ENCODE peak calls at places on chromosomes 3 and 15, in ten cellular contexts. N is activated gamma-delta T cell treated with Interleukin-2 at 50 U/mL for 16 hours; O is lower lobe of right lung; S is iris pigment epithelial cell; Q is SW480; E is T-helper 2 cell; X is activated naive CD4-positive, alpha-beta T cell; F is substantia nigra; W is IMR-90; B is stimulated activated CD8-positive, alpha-beta memory T cell treated with anti-CD3 and anti-CD28 coated beads, Interleukin-4, amount 100 ng/mL, for 1 hour. K is an unnamed sample.

GRCh38 chr3:126064627-126065258 is 19.2 kb downstream of the SLC41A3 start:
- DNase-seq in N (no peak), O (peak), S (no peak), Q (no peak), E (no peak), X (no peak), F (no peak), W (no peak), B (no peak), K (no peak)

GRCh38 chr15:71199384-71200351 is 84.4 kb downstream of the THSD4 start:
- DNase-seq in N (no peak), O (no peak), S (peak), Q (no peak), E (peak), X (no peak), F (no peak), W (peak), B (no peak), K (no peak)

GRCh38 chr15:96340611-96341464 is 10.3 kb downstream of the NR2F2 start:
- DNase-seq in N (no peak), O (peak), S (peak), Q (peak), E (no peak), X (no peak), F (no peak), W (peak), B (no peak), K (peak)

GRCh38 chr3:159791336-159791735 is 197.3 kb upstream of the IL12A start:
- DNase-seq in N (no peak), O (no peak), S (no peak), Q (no peak), E (no peak), X (no peak), F (no peak), W (no peak), B (no peak), K (no peak)

GRCh38 chr3:72465853-72466252 is 382.4 kb downstream of the SHQ1 start:
- DNase-seq in N (no peak), O (no peak), S (no peak), Q (no peak), E (no peak), X (no peak), F (no peak), W (no peak), B (no peak), K (no peak)

GRCh38 chr3:155548194-155548593 is 196.7 kb downstream of the PLCH1 start:
- DNase-seq in N (no peak), O (no peak), S (peak), Q (peak), E (peak), X (no peak), F (no peak), W (no peak), B (no peak), K (no peak)

GRCh38 chr3:69542265-69543079 is 156.6 kb upstream of the FRMD4B start:
- DNase-seq in N (no peak), O (peak), S (no peak), Q (no peak), E (no peak), X (no peak), F (peak), W (no peak), B (no peak), K (no peak)

GRCh38 chr15:63379492-63380150 is 2.0 kb downstream of the CA12 start:
- DNase-seq in N (no peak), O (no peak), S (no peak), Q (no peak), E (no peak), X (no peak), F (no peak), W (no peak), B (no peak), K (no peak)

GRCh38 chr3:187740446-187741399 is 4.5 kb downstream of the BCL6 start:
- DNase-seq in N (peak), O (peak), S (peak), Q (peak), E (peak), X (peak), F (peak), W (peak), B (peak), K (peak)

GRCh38 chr15:83764201-83764839 is 110.4 kb downstream of the ADAMTSL3 start:
- DNase-seq in N (no peak), O (no peak), S (no peak), Q (no peak), E (no peak), X (no peak), F (no peak), W (no peak), B (no peak), K (no peak)

GRCh38 chr3:65867463-65868210 is 171.1 kb downstream of the MAGI1 start:
- DNase-seq in N (no peak), O (no peak), S (no peak), Q (no peak), E (no peak), X (no peak), F (no peak), W (no peak), B (no peak), K (no peak)

GRCh38 chr3:98482717-98483482 is 14.6 kb upstream of the OR5K2 start:
- DNase-seq in N (no peak), O (no peak), S (no peak), Q (peak), E (peak), X (no peak), F (no peak), W (no peak), B (no peak), K (no peak)

GRCh38 chr15:41713047-41713446 is 52.8 kb downstream of the MGA start:
- DNase-seq in N (no peak), O (no peak), S (peak), Q (no peak), E (no peak), X (no peak), F (peak), W (peak), B (no peak), K (peak)